ENCODE peak calls at places on chromosomes 6 and 20, in five cellular contexts. One of them, this sample, is unnamed.

GRCh38 chr20:33866398-33867079 is 55.4 kb downstream of the CHMP4B start:
- DNase-seq in H9: no peak
- DNase-seq in IMR-90: no peak
- DNase-seq in mesendoderm: peak; percentile 35
- DNase-seq in trophoblast cell: no peak
- DNase-seq in this sample: no peak

GRCh38 chr20:19880256-19881079 is 122.4 kb downstream of the RIN2 start:
- DNase-seq in trophoblast cell: peak; percentile 50
- DNase-seq in IMR-90: peak; percentile 89
- DNase-seq in H9: no peak
- DNase-seq in mesendoderm: no peak
- DNase-seq in this sample: no peak

GRCh38 chr20:5143856-5144255 is 17.0 kb downstream of the CDS2 start:
- DNase-seq in mesendoderm: no peak
- DNase-seq in IMR-90: no peak
- DNase-seq in H9: no peak
- DNase-seq in trophoblast cell: no peak
- DNase-seq in this sample: no peak

GRCh38 chr6:7042056-7042653 is 65.6 kb upstream of the RREB1 start:
- DNase-seq in IMR-90: no peak
- DNase-seq in mesendoderm: peak; percentile 50
- DNase-seq in trophoblast cell: no peak
- DNase-seq in H9: no peak
- DNase-seq in this sample: no peak

GRCh38 chr6:9699890-9700289 is 715.0 kb downstream of the TFAP2A start:
- DNase-seq in H9: no peak
- DNase-seq in mesendoderm: peak; percentile 13
- DNase-seq in trophoblast cell: no peak
- DNase-seq in IMR-90: no peak
- DNase-seq in this sample: no peak

GRCh38 chr20:16260911-16261310 is 312.3 kb downstream of the KIF16B start:
- DNase-seq in trophoblast cell: no peak
- DNase-seq in H9: no peak
- DNase-seq in IMR-90: no peak
- DNase-seq in mesendoderm: no peak
- DNase-seq in this sample: no peak

GRCh38 chr6:31057426-31058003 is 47.2 kb downstream of the MUC22 start:
- DNase-seq in IMR-90: peak; percentile 63
- DNase-seq in mesendoderm: no peak
- DNase-seq in trophoblast cell: no peak
- DNase-seq in H9: no peak
- DNase-seq in this sample: peak; percentile 36

GRCh38 chr20:3839328-3839727 is 7.3 kb upstream of the MAVS start:
- DNase-seq in trophoblast cell: no peak
- DNase-seq in mesendoderm: peak; percentile 91
- DNase-seq in IMR-90: no peak
- DNase-seq in H9: no peak
- DNase-seq in this sample: no peak

GRCh38 chr20:17504326-17504897 is 26.8 kb downstream of the BFSP1 start:
- DNase-seq in IMR-90: no peak
- DNase-seq in mesendoderm: no peak
- DNase-seq in H9: peak; percentile 51
- DNase-seq in trophoblast cell: no peak
- DNase-seq in this sample: no peak

GRCh38 chr6:126300735-126301134 is 39.2 kb upstream of the CENPW start:
- DNase-seq in H9: no peak
- DNase-seq in trophoblast cell: no peak
- DNase-seq in mesendoderm: no peak
- DNase-seq in IMR-90: no peak
- DNase-seq in this sample: no peak

GRCh38 chr6:159097256-159097655 is 52.5 kb upstream of the TAGAP start:
- DNase-seq in H9: no peak
- DNase-seq in mesendoderm: no peak
- DNase-seq in trophoblast cell: no peak
- DNase-seq in IMR-90: no peak
- DNase-seq in this sample: no peak

GRCh38 chr6:149771925-149772324 is 22.4 kb downstream of the PCMT1 start:
- DNase-seq in IMR-90: no peak
- DNase-seq in H9: no peak
- DNase-seq in mesendoderm: no peak
- DNase-seq in trophoblast cell: no peak
- DNase-seq in this sample: no peak

GRCh38 chr20:12833861-12834260 is 174.9 kb upstream of the SPTLC3 start:
- DNase-seq in mesendoderm: no peak
- DNase-seq in IMR-90: no peak
- DNase-seq in trophoblast cell: no peak
- DNase-seq in H9: no peak
- DNase-seq in this sample: no peak

GRCh38 chr20:38184098-38184497 is 19.0 kb upstream of the TGM2 start:
- DNase-seq in mesendoderm: no peak
- DNase-seq in trophoblast cell: peak; percentile 96
- DNase-seq in H9: no peak
- DNase-seq in IMR-90: no peak
- DNase-seq in this sample: no peak

GRCh38 chr6:19731286-19731685 is 105.9 kb upstream of the ID4 start:
- DNase-seq in trophoblast cell: peak; percentile 88
- DNase-seq in H9: no peak
- DNase-seq in IMR-90: peak; percentile 93
- DNase-seq in mesendoderm: no peak
- DNase-seq in this sample: no peak

GRCh38 chr6:28940294-28940858 is 16.6 kb upstream of the TRIM27 start:
- DNase-seq in trophoblast cell: peak; percentile 84
- DNase-seq in mesendoderm: peak; percentile 94
- DNase-seq in H9: peak; percentile 72
- DNase-seq in IMR-90: no peak
- DNase-seq in this sample: peak; percentile 63

GRCh38 chr6:49264909-49265308 is 198.1 kb downstream of the MMUT start:
- DNase-seq in trophoblast cell: no peak
- DNase-seq in mesendoderm: no peak
- DNase-seq in H9: no peak
- DNase-seq in IMR-90: no peak
- DNase-seq in this sample: no peak

DNA sequence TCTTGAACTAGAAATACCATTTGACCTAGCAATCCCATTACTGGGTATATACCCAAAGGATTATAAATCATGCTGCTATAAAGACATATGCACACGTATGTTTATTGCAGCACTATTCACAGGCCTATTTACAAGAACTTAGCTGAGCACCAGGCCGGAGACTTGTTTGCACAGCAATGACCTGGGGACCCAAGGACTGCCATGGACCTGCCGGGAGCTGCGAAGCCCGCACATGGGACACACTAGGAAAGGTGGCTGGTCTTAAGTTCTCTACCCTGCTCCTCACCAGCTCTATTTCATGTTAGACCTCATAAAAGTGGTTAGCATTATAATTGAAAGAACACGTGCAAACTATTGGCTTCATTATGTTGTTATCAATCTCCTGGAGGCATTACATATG is 70.4 kb upstream of the CST7 start:
- DNase-seq in mesendoderm: no peak
- DNase-seq in IMR-90: no peak
- DNase-seq in trophoblast cell: no peak
- DNase-seq in H9: no peak
- DNase-seq in this sample: no peak
- H3K4me2 ChIP-seq in mesendoderm: no peak overlapping the region
- H3K4me2 ChIP-seq in IMR-90: no peak overlapping the region
- H3K4me2 ChIP-seq in trophoblast cell: no peak overlapping the region
- H3K4me2 ChIP-seq in H9: no peak overlapping the region
- H3K4me2 ChIP-seq in this sample: no peak overlapping the region

GRCh38 chr20:57663241-57663640 is 43.0 kb upstream of the ZBP1 start:
- DNase-seq in trophoblast cell: no peak
- DNase-seq in IMR-90: no peak
- DNase-seq in mesendoderm: no peak
- DNase-seq in H9: no peak
- DNase-seq in this sample: no peak
- H4K8ac ChIP-seq in trophoblast cell: no peak overlapping the region
- H4K8ac ChIP-seq in IMR-90: no peak overlapping the region
- H4K8ac ChIP-seq in mesendoderm: no peak overlapping the region
- H4K8ac ChIP-seq in H9: no peak overlapping the region
- H4K8ac ChIP-seq in this sample: no peak overlapping the region

GRCh38 chr6:14852375-14852774 is 393.5 kb upstream of the JARID2 start:
- DNase-seq in mesendoderm: no peak
- DNase-seq in H9: no peak
- DNase-seq in IMR-90: no peak
- DNase-seq in trophoblast cell: no peak
- DNase-seq in this sample: no peak

GRCh38 chr6:14858808-14859207 is 387.1 kb upstream of the JARID2 start:
- DNase-seq in mesendoderm: no peak
- DNase-seq in H9: no peak
- DNase-seq in IMR-90: no peak
- DNase-seq in trophoblast cell: no peak
- DNase-seq in this sample: no peak

GRCh38 chr6:14861491-14861943 is 384.4 kb upstream of the JARID2 start:
- DNase-seq in mesendoderm: peak; percentile 85
- DNase-seq in H9: peak; percentile 80
- DNase-seq in IMR-90: no peak
- DNase-seq in trophoblast cell: no peak
- DNase-seq in this sample: no peak

GRCh38 chr6:14856177-14856576 is 389.7 kb upstream of the JARID2 start:
- DNase-seq in mesendoderm: no peak
- DNase-seq in IMR-90: no peak
- DNase-seq in H9: no peak
- DNase-seq in trophoblast cell: no peak
- DNase-seq in this sample: no peak

DNA sequence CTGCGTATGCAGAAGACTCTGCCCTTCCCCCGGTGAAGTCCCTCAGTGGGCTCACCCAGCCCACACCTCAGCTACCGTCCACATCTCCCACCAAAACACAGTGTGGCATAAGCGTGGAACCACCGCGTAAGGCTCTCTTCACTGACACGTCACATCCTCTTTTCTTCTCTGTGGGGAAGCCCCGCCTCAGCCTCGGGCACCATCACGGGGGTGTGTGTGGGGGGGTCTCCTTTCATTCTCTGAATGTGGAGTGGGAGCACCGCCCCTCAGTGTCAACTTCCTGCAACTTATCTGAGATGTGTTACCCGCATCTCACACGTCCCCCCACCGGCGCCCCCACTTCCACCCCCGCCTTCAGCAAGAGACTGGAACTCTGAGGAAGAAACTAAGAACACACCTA is 388.4 kb upstream of the JARID2 start:
- DNase-seq in trophoblast cell: no peak
- DNase-seq in mesendoderm: no peak
- DNase-seq in H9: no peak
- DNase-seq in IMR-90: no peak
- DNase-seq in this sample: no peak
- H3K4me2 ChIP-seq in trophoblast cell: no peak overlapping the region
- H3K4me2 ChIP-seq in mesendoderm: no peak overlapping the region
- H3K4me2 ChIP-seq in H9: no peak overlapping the region
- H3K4me2 ChIP-seq in IMR-90: no peak overlapping the region
- H3K4me2 ChIP-seq in this sample: no peak overlapping the region

DNA sequence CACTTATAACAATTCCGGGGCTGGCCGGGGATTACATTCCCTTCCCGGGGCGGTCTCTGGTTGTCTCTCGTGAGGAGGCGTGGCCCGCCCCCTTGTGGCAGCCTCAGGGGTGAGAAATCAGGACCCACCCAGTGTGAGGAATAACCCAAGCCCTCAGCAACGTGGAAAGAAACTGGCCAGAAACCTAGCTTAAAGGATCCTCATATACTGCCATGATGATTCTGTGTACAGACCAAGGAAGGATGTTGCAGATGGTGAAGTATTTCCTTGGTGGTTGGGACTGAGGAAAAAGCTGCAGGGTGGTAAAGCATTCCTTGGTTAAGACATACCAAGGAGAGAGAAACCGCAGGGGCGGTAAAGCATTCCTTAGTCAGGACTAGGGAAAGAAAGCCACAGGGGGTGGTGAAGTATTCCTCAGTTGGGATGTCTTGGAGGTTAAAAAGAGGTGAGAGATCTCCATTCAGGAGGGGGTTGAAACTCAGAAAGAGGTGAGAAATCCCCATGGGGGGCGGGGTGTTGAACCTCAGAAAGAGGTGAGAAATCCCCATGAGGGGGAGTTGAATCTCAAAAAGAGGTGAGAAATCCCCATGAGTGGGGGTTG is 238.2 kb downstream of the RNGTT start:
- DNase-seq in IMR-90: peak; percentile 74
- DNase-seq in H9: peak; percentile 84
- DNase-seq in trophoblast cell: peak; percentile 16
- DNase-seq in mesendoderm: peak; percentile 99
- DNase-seq in this sample: no peak
- H4K8ac ChIP-seq in IMR-90: no peak overlapping the region
- H4K8ac ChIP-seq in H9: no peak overlapping the region
- H4K8ac ChIP-seq in trophoblast cell: no peak overlapping the region
- H4K8ac ChIP-seq in mesendoderm: no peak overlapping the region
- H4K8ac ChIP-seq in this sample: no peak overlapping the region

GRCh38 chr6:145018027-145018426 is 717.3 kb downstream of the EPM2A start:
- DNase-seq in trophoblast cell: no peak
- DNase-seq in IMR-90: no peak
- DNase-seq in mesendoderm: peak; percentile 40
- DNase-seq in H9: no peak
- DNase-seq in this sample: no peak

GRCh38 chr6:145012039-145012662 is 723.2 kb downstream of the EPM2A start:
- DNase-seq in IMR-90: peak; percentile 66
- DNase-seq in H9: no peak
- DNase-seq in mesendoderm: peak; percentile 94
- DNase-seq in trophoblast cell: no peak
- DNase-seq in this sample: no peak

GRCh38 chr6:145017051-145017450 is 718.3 kb downstream of the EPM2A start:
- DNase-seq in mesendoderm: no peak
- DNase-seq in H9: no peak
- DNase-seq in IMR-90: no peak
- DNase-seq in trophoblast cell: no peak
- DNase-seq in this sample: no peak

GRCh38 chr6:145017516-145017915 is 717.8 kb downstream of the EPM2A start:
- DNase-seq in mesendoderm: no peak
- DNase-seq in IMR-90: peak; percentile 36
- DNase-seq in H9: no peak
- DNase-seq in trophoblast cell: no peak
- DNase-seq in this sample: no peak

DNA sequence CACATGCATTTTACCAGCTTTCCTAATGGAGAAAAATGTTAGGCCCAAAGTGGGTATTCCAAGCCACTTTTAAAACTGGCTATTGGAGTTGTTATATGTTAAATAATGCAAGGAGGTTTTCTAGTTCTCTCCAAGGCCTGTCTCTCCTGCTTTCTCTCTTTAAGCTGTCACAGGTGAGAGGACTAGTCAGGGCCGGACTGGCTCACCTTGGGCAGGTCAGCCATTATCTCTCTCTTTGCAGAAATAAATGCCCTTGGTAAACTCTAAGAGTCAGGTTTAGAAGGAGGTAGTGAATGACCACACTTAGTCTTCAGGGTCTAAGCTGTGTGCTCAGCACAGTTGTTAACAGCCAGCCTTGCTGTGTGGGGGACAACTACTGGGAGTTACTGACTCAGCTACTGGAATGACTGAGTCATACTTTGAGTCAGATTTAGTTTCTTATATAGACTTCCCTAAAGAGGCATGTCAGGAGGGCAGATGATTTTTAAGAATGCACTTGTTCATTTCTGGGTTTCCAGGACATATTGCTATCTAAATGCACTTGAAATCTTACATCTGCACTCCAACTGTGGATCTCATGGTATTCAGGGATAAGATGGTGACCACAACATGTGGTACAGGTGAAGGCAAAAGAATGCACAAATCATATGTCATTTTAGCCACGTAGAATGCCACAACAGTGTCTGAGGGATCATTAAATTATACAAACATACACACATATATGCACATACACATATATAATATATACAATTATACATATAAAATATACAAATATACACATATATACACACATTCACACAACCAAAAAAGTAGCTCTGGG is 719.4 kb downstream of the EPM2A start:
- DNase-seq in IMR-90: peak; percentile 97
- DNase-seq in mesendoderm: peak; percentile 75
- DNase-seq in trophoblast cell: peak; percentile 4
- DNase-seq in H9: no peak
- DNase-seq in this sample: no peak
- H3K4me2 ChIP-seq in IMR-90: peak overlapping the region; percentile 85
- H3K4me2 ChIP-seq in mesendoderm: no peak overlapping the region
- H3K4me2 ChIP-seq in trophoblast cell: no peak overlapping the region
- H3K4me2 ChIP-seq in H9: no peak overlapping the region
- H3K4me2 ChIP-seq in this sample: no peak overlapping the region

GRCh38 chr20:23122959-23123655 is 37.0 kb upstream of the CD93 start:
- DNase-seq in H9: no peak
- DNase-seq in mesendoderm: no peak
- DNase-seq in IMR-90: no peak
- DNase-seq in trophoblast cell: no peak
- DNase-seq in this sample: no peak
- H4K8ac ChIP-seq in H9: no peak overlapping the region
- H4K8ac ChIP-seq in mesendoderm: no peak overlapping the region
- H4K8ac ChIP-seq in IMR-90: no peak overlapping the region
- H4K8ac ChIP-seq in trophoblast cell: no peak overlapping the region
- H4K8ac ChIP-seq in this sample: no peak overlapping the region

This sample was measured in neuronal stem cell.